ENCODE peak calls at places on chromosomes 2 and 18, in five cellular contexts. O, I, L, G and Y are unnamed samples.
A peak's percentile ranks its signal among the peaks of the same experiment; 100 is the strongest.

GRCh38 chr2:28676153-28676835 is 75.3 kb upstream of the PPP1CB start:
- DNase-seq in O (no peak), I (no peak), L (no peak), G (no peak), Y (no peak)

GRCh38 chr2:100043246-100043890 is 99.0 kb downstream of the AFF3 start:
- DNase-seq in O (no peak), I (no peak), L (no peak), G (no peak), Y (no peak)

GRCh38 chr2:167135691-167136090 is 247.4 kb downstream of the XIRP2 start:
- DNase-seq in O (no peak), I (no peak), L (no peak), G (no peak), Y (peak; percentile 55)

GRCh38 chr2:183927367-183928355 is 670.7 kb upstream of the ZNF804A start:
- DNase-seq in O (no peak), I (no peak), L (no peak), G (no peak), Y (peak; percentile 12)

GRCh38 chr2:60476206-60476946 is 77.1 kb downstream of the BCL11A start:
- DNase-seq in O (no peak), I (no peak), L (no peak), G (no peak), Y (no peak)

GRCh38 chr2:170533156-170533555 is 182.0 kb upstream of the SP5 start:
- DNase-seq in O (no peak), I (no peak), L (peak; percentile 33), G (no peak), Y (no peak)

GRCh38 chr2:96264656-96265348 is 995 bp downstream of the TMEM127 start:
- DNase-seq in O (peak; percentile 54), I (no peak), L (no peak), G (peak; percentile 69), Y (peak; percentile 29)

GRCh38 chr2:158403237-158403636 is 53.3 kb downstream of the CCDC148 start:
- DNase-seq in O (no peak), I (no peak), L (no peak), G (no peak), Y (peak; percentile 3)

GRCh38 chr18:56028514-56028913 is 440.5 kb upstream of the TCF4 start:
- DNase-seq in O (no peak), I (no peak), L (no peak), G (no peak), Y (peak; percentile 80)

GRCh38 chr2:71646028-71646427 is 192.7 kb downstream of the DYSF start:
- DNase-seq in O (no peak), I (no peak), L (no peak), G (no peak), Y (peak; percentile 6)

GRCh38 chr2:196783431-196784094 is 15.9 kb downstream of the GTF3C3 start:
- DNase-seq in O (no peak), I (no peak), L (no peak), G (no peak), Y (peak; percentile 69)

GRCh38 chr2:196480653-196481322 is 158.7 kb upstream of the CCDC150 start:
- DNase-seq in O (no peak), I (no peak), L (no peak), G (no peak), Y (no peak)

GRCh38 chr2:134717706-134718094 is 1.1 kb downstream of the TMEM163 start:
- DNase-seq in O (no peak), I (no peak), L (no peak), G (no peak), Y (no peak)

GRCh38 chr18:74342416-74343043 is 26.9 kb downstream of the C18orf63 start:
- DNase-seq in O (peak; percentile 58), I (no peak), L (no peak), G (peak; percentile 31), Y (peak; percentile 77)

GRCh38 chr2:64018715-64019082 is 529 bp downstream of the VPS54 start:
- DNase-seq in O (no peak), I (no peak), L (no peak), G (no peak), Y (no peak)

GRCh38 chr2:608711-609110 is 68.5 kb downstream of the TMEM18 start:
- DNase-seq in O (no peak), I (no peak), L (no peak), G (no peak), Y (no peak)

GRCh38 chr2:33297748-33298035 is 178.8 kb upstream of the RASGRP3 start:
- DNase-seq in O (no peak), I (no peak), L (no peak), G (no peak), Y (no peak)

GRCh38 chr18:79318142-79318673 is 77.5 kb upstream of the NFATC1 start:
- DNase-seq in O (no peak), I (no peak), L (no peak), G (no peak), Y (no peak)

GRCh38 chr2:33108483-33109443 is 162.0 kb downstream of the LTBP1 start:
- DNase-seq in O (no peak), I (no peak), L (no peak), G (peak; percentile 74), Y (peak; percentile 90)

GRCh38 chr2:226796012-226796839 is 3.4 kb downstream of the IRS1 start:
- DNase-seq in O (no peak), I (no peak), L (no peak), G (no peak), Y (peak; percentile 14)

GRCh38 chr2:134199123-134199522 is 54.7 kb upstream of the MGAT5 start:
- DNase-seq in O (no peak), I (no peak), L (no peak), G (no peak), Y (peak; percentile 27)

GRCh38 chr2:41926614-41927580 is 120.9 kb upstream of the PKDCC start:
- DNase-seq in O (no peak), I (no peak), L (no peak), G (no peak), Y (no peak)

GRCh38 chr2:224378087-224379085 is 23.5 kb downstream of the FAM124B start:
- DNase-seq in O (no peak), I (no peak), L (no peak), G (no peak), Y (no peak)

GRCh38 chr2:16495812-16496211 is 169.8 kb downstream of the CYRIA start:
- DNase-seq in O (no peak), I (no peak), L (no peak), G (no peak), Y (no peak)

GRCh38 chr2:62071126-62071598 is 124.8 kb upstream of the B3GNT2 start:
- DNase-seq in O (no peak), I (no peak), L (no peak), G (no peak), Y (no peak)

GRCh38 chr2:99748344-99748743 is 258.5 kb upstream of the REV1 start:
- DNase-seq in O (no peak), I (peak; percentile 13), L (no peak), G (no peak), Y (no peak)

GRCh38 chr2:225400060-225400511 is 576 bp downstream of the NYAP2 start:
- DNase-seq in O (peak; percentile 9), I (peak; percentile 10), L (no peak), G (peak; percentile 17), Y (peak; percentile 56)

GRCh38 chr2:165868211-165868610 is 74.2 kb upstream of the GALNT3 start:
- DNase-seq in O (no peak), I (no peak), L (no peak), G (peak; percentile 33), Y (peak; percentile 36)

DNA sequence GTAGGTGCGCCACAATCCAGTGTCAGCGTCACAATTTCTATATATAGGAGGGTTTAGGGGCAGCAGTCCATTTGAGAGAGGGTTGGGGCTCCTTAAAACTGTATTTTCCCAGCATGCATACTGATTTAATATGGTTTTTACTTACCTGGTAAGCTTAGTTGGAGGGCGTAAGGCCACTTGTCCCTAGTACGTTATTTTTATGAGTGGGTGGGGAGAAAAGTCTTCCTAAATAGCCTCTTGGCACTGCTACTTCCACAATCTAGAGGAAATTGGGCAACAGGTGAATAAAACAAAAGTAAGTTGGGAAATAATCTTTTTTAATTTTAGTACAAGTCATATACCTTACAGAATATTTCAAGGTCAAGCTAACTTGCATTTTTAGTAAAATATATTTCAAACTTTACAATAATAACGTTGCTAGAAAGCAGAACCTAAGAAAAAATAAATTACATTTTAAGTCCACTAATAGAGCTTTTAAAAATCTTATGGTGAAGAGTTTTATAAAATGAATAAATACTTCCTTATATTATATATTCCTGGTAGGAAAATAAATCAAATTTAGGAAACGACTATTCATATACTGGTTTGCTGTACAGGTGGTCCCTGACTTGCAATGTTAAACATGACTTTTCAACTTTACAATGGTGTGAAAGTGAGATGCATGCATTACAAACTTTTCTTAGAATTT is 20.9 kb downstream of the DHRS9 start:
- DNase-seq in O (peak; percentile 30), I (no peak), L (no peak), G (no peak), Y (no peak)
- H2AFZ ChIP-seq in O (no peak overlapping the region), I (no peak overlapping the region), L (no peak overlapping the region), G (no peak overlapping the region), Y (no peak overlapping the region)

GRCh38 chr18:22846697-22847096 is 86.4 kb upstream of the RBBP8 start:
- DNase-seq in O (no peak), I (no peak), L (no peak), G (peak; percentile 7), Y (no peak)

GRCh38 chr18:22844643-22845042 is 88.5 kb upstream of the RBBP8 start:
- DNase-seq in O (no peak), I (no peak), L (no peak), G (no peak), Y (no peak)

GRCh38 chr18:22847392-22847791 is 85.7 kb upstream of the RBBP8 start:
- DNase-seq in O (no peak), I (no peak), L (no peak), G (no peak), Y (peak; percentile 51)

GRCh38 chr18:22847867-22848451 is 85.2 kb upstream of the RBBP8 start:
- DNase-seq in O (no peak), I (no peak), L (no peak), G (no peak), Y (no peak)

GRCh38 chr18:22846088-22846683 is 86.9 kb upstream of the RBBP8 start:
- DNase-seq in O (peak; percentile 21), I (no peak), L (no peak), G (peak; percentile 35), Y (peak; percentile 25)
- TF ChIP-seq RFX5 in O (no peak), I (no peak), L (no peak), G (no peak), Y (no peak)

GRCh38 chr2:238464389-238464788 is 37.7 kb downstream of the ASB1 start:
- DNase-seq in O (no peak), I (no peak), L (no peak), G (no peak), Y (no peak)
- H2AFZ ChIP-seq in O (no peak overlapping the region), I (no peak overlapping the region), L (no peak overlapping the region), G (no peak overlapping the region), Y (no peak overlapping the region)

GRCh38 chr18:71115261-71115660 is 826.4 kb downstream of the SOCS6 start:
- DNase-seq in O (no peak), I (no peak), L (no peak), G (no peak), Y (no peak)

GRCh38 chr18:71114550-71115210 is 825.8 kb downstream of the SOCS6 start:
- DNase-seq in O (no peak), I (no peak), L (no peak), G (no peak), Y (no peak)

DNA sequence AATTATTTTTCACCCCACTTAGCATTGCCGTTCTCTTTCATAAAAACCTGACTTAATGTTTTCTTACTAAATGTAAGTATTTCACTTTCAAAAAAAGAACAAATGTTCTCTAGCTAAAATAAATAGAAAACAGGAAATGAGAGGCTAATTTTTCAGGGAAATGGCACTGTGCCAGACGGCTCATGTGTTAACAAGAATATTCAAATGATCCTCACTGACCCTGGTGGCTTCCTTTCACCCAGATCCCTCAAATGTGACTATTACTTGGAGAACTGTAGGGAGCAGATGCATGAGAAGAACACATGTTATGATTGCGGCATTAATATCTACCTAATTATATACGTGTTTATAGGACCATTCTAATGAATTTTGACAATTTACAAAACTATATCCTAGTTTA is 827.7 kb downstream of the SOCS6 start:
- DNase-seq in O (no peak), I (no peak), L (no peak), G (no peak), Y (no peak)
- TF ChIP-seq RFX5 in O (no peak), I (no peak), L (no peak), G (no peak), Y (no peak)